ENCODE peak calls at places on chromosomes 3 and 15, in nine cellular contexts. P, F, G, N, O, S, R, H and J are unnamed samples.

GRCh38 chr3:133413166-133414020 is 13.5 kb downstream of the BFSP2 start:
- DNase-seq in R (peak; percentile 5), P (peak; percentile 36), N (peak; percentile 51), G (no peak), F (no peak), S (peak; percentile 58), O (peak; percentile 17), H (peak; percentile 43), J (no peak)

GRCh38 chr3:107916166-107916565 is 174.7 kb downstream of the CD47 start:
- DNase-seq in G (no peak), R (no peak), H (no peak), F (no peak), O (no peak), P (no peak), N (no peak), S (no peak), J (no peak)

GRCh38 chr3:73530030-73530411 is 94.7 kb downstream of the PDZRN3 start:
- DNase-seq in G (no peak), N (peak; percentile 96), R (no peak), F (peak; percentile 26), P (peak; percentile 43), H (no peak), S (no peak), O (no peak), J (no peak)

GRCh38 chr15:101455291-101455916 is 34.1 kb downstream of the PCSK6 start:
- DNase-seq in P (no peak), S (no peak), F (no peak), R (no peak), G (peak; percentile 44), O (no peak), H (no peak), N (no peak), J (no peak)

GRCh38 chr15:70469651-70470555 is 293.5 kb downstream of the UACA start:
- DNase-seq in S (no peak), F (no peak), H (no peak), R (no peak), O (no peak), P (no peak), N (no peak), G (no peak), J (no peak)

GRCh38 chr15:66938114-66938830 is 127.1 kb upstream of the SMAD3 start:
- DNase-seq in R (peak; percentile 20), F (no peak), P (no peak), G (no peak), O (no peak), H (no peak), S (no peak), N (peak; percentile 36), J (no peak)

GRCh38 chr3:9732753-9733115 is 1.2 kb downstream of the BRPF1 start:
- DNase-seq in O (no peak), F (no peak), H (no peak), N (no peak), G (no peak), P (peak; percentile 40), R (no peak), S (no peak), J (no peak)

GRCh38 chr3:32780735-32781210 is 37.0 kb upstream of the TRIM71 start:
- DNase-seq in N (peak; percentile 59), F (no peak), R (peak; percentile 97), O (peak; percentile 97), G (peak; percentile 39), S (peak; percentile 86), P (peak; percentile 69), H (peak; percentile 99), J (no peak)

GRCh38 chr15:63380151-63380827 is 1.4 kb downstream of the CA12 start:
- DNase-seq in S (no peak), F (no peak), O (no peak), G (no peak), H (peak; percentile 35), P (no peak), N (no peak), R (no peak), J (no peak)

GRCh38 chr15:90872481-90873184 is 4.2 kb downstream of the FURIN start:
- DNase-seq in P (peak; percentile 77), H (peak; percentile 35), F (no peak), S (peak; percentile 68), R (no peak), N (peak; percentile 69), G (no peak), O (no peak), J (peak; percentile 26)

GRCh38 chr3:151156618-151157216 is 46.3 kb downstream of the GPR171 start:
- DNase-seq in O (peak; percentile 85), R (peak; percentile 81), G (no peak), S (peak; percentile 77), H (peak; percentile 91), F (no peak), P (peak; percentile 70), N (peak; percentile 73), J (no peak)

GRCh38 chr15:90683371-90683770 is 33.8 kb upstream of the BLM start:
- DNase-seq in R (no peak), G (no peak), N (no peak), H (no peak), S (no peak), P (no peak), F (no peak), O (no peak), J (no peak)

GRCh38 chr3:165983284-165983683 is 146.1 kb upstream of the BCHE start:
- DNase-seq in F (no peak), O (no peak), G (no peak), P (no peak), S (no peak), H (peak; percentile 46), N (no peak), R (no peak), J (no peak)

GRCh38 chr3:16399473-16399872 is 114.0 kb downstream of the RFTN1 start:
- DNase-seq in H (peak; percentile 88), N (peak; percentile 88), G (peak; percentile 48), O (no peak), S (peak; percentile 41), R (no peak), F (no peak), P (peak; percentile 84), J (peak; percentile 59)

GRCh38 chr3:171811059-171811912 is 1.0 kb upstream of the PLD1 start:
- DNase-seq in S (peak; percentile 83), P (peak; percentile 97), O (no peak), R (peak; percentile 90), G (no peak), H (no peak), F (no peak), N (peak; percentile 97), J (peak; percentile 70)

GRCh38 chr3:142709207-142709606 is 14.6 kb upstream of the TRPC1 start:
- DNase-seq in F (no peak), P (no peak), H (no peak), N (no peak), S (no peak), O (no peak), G (no peak), R (no peak), J (no peak)

GRCh38 chr15:101391981-101392566 is 97.0 kb upstream of the SNRPA1 start:
- DNase-seq in R (no peak), O (no peak), P (no peak), S (no peak), F (no peak), N (no peak), G (no peak), H (no peak), J (no peak)

GRCh38 chr3:4396599-4396998 is 70.5 kb downstream of the SUMF1 start:
- DNase-seq in F (no peak), O (no peak), H (peak; percentile 79), R (no peak), S (no peak), N (no peak), G (no peak), P (no peak), J (no peak)

GRCh38 chr15:42166225-42166940 is 9.9 kb upstream of the PLA2G4F start:
- DNase-seq in H (no peak), G (no peak), P (no peak), F (no peak), N (no peak), R (no peak), S (no peak), O (no peak), J (no peak)
- H3K36me3 ChIP-seq in H (peaks cover 17% of the 10 kb centered on the region), G (peaks cover 96% of the 10 kb centered on the region), P (peaks cover 97% of the 10 kb centered on the region), F (peaks cover 76% of the 10 kb centered on the region), N (peaks cover 59% of the 10 kb centered on the region), R (peaks cover 63% of the 10 kb centered on the region), S (no peaks in the 10 kb centered on the region), O (peaks cover 4% of the 10 kb centered on the region), J (no peaks in the 10 kb centered on the region)

GRCh38 chr15:39961051-39961450 is 27.1 kb downstream of the EIF2AK4 start:
- DNase-seq in S (no peak), F (no peak), O (no peak), R (no peak), G (no peak), N (no peak), H (no peak), P (peak; percentile 53), J (no peak)
- H3K36me3 ChIP-seq in S (no peaks in the 10 kb centered on the region), F (peaks cover 31% of the 10 kb centered on the region), O (peaks cover 10% of the 10 kb centered on the region), R (peaks cover 37% of the 10 kb centered on the region), G (peaks cover 78% of the 10 kb centered on the region), N (peaks cover 36% of the 10 kb centered on the region), H (no peaks in the 10 kb centered on the region), P (peaks cover 92% of the 10 kb centered on the region), J (no peaks in the 10 kb centered on the region)

DNA sequence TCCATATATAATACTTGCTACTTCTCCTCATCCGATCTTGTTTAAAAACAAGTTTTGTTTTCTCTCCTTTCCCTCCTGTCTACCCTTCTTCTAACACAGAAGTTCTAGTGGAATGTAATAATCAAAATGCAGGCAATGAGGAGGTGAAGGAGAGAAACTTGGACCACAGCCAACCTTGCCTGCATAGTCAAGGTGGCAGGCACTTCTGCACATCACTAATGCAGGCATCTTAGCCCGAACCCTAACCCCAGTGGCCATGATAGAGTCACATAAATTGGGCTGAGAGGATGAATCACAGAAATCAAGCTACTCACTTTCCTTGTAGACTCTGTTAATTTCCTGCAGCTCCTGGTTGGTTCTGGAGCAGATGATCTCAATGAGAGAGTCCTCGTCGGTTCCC is 41.0 kb downstream of the ANXA2 start:
- DNase-seq in S (no peak), G (no peak), R (no peak), O (no peak), H (no peak), P (no peak), F (no peak), N (no peak), J (no peak)
- H3K36me3 ChIP-seq in S (peaks cover 8% of the 10 kb centered on the region), G (peaks cover 90% of the 10 kb centered on the region), R (peaks cover 99% of the 10 kb centered on the region), O (no peaks in the 10 kb centered on the region), H (peaks cover 34% of the 10 kb centered on the region), P (peaks cover 98% of the 10 kb centered on the region), F (peaks cover 58% of the 10 kb centered on the region), N (peaks cover 8% of the 10 kb centered on the region), J (no peaks in the 10 kb centered on the region)

DNA sequence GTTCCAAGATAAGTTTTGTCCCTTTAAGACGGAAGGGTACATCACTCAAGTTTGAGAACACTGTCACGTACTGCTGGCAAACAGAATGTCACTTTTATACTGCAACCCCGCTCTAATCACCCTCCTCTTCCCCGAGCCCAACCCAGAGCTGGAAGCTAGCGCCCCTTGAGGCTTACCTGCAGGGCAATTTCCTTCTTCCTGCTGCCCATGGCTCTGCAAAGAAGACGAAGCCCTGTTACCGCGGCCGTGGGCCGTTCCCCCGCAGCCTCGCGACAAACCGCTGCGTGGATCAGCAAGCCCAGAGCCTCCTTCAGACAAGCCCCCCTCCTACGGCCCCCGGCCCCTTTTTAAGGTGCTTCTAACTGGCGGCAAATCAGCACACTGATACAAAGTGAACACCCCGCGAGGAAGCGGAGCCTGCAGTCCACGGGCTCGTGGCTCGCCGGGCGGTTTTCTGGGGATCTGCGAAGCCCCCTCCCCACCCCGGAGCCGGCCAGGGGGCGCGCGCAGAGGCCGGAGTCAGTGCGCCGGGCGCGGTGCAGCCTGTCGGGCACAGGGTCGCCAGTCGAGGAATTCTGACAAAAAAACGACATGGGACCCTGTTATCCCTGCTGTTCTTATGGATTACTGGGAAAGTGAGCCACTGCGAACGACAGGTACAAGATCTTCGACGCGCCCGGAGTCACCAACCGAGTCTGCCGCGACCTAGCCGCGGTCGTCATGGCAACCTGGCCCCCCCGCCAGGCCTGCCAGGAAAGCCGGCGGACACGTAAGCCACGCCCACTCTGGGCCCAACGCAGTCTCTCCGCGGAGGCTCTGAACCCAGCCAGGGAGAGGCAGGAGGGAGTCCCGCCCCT is at the start of gene NME9:
- DNase-seq in O (peak; percentile 99), F (peak; percentile 93), R (peak; percentile 93), P (peak; percentile 88), N (peak; percentile 92), G (peak; percentile 88), H (peak; percentile 98), S (peak; percentile 95), J (peak; percentile 89)
- H3K36me3 ChIP-seq in O (no peaks in the 10 kb centered on the region), F (no peaks in the 10 kb centered on the region), R (no peaks in the 10 kb centered on the region), P (no peaks in the 10 kb centered on the region), N (no peaks in the 10 kb centered on the region), G (no peaks in the 10 kb centered on the region), H (no peaks in the 10 kb centered on the region), S (no peaks in the 10 kb centered on the region), J (no peaks in the 10 kb centered on the region)